ENCODE peak calls at places on chromosome 1, in ten cellular contexts. G is astrocyte of the spinal cord; V is effector CD4-positive, alpha-beta T cell; Q is adipocyte; H is activated naive CD8-positive, alpha-beta T cell treated with anti-CD3 and anti-CD28 coated beads, Interleukin-2, amount 50 U/mL, for 24 hours; E is Peyer's patch; I is NCI-H524; Y is coronary artery; B is IMR-90; D is activated T-helper 1 cell treated with anti-CD3 and anti-CD28 coated beads, Interleukin-2, amount 50 U/mL, for 16 hours. M is an unnamed sample.

GRCh38 chr1:98496246-98496995 is 165.1 kb upstream of the SNX7 start:
- DNase-seq in G (no peak), V (no peak), Q (peak; percentile 53), H (no peak), E (no peak), I (no peak), Y (no peak), B (peak; percentile 11), D (no peak), M (no peak)

GRCh38 chr1:162412002-162412401 is at the start of gene SH2D1B:
- DNase-seq in G (peak; percentile 75), V (no peak), Q (no peak), H (no peak), E (no peak), I (no peak), Y (no peak), B (no peak), D (no peak), M (no peak)

GRCh38 chr1:51686450-51686849 is 69.6 kb downstream of the OSBPL9 start:
- DNase-seq in G (no peak), V (no peak), Q (no peak), H (no peak), E (no peak), I (no peak), Y (no peak), B (peak; percentile 78), D (no peak), M (no peak)

GRCh38 chr1:62336638-62337534 is 17.7 kb upstream of the KANK4 start:
- DNase-seq in G (no peak), V (no peak), Q (no peak), H (no peak), E (no peak), I (no peak), Y (no peak), B (no peak), D (no peak), M (no peak)

GRCh38 chr1:15932612-15933011 is 43.3 kb downstream of the ZBTB17 start:
- DNase-seq in G (no peak), V (no peak), Q (no peak), H (no peak), E (no peak), I (no peak), Y (no peak), B (no peak), D (no peak), M (no peak)

GRCh38 chr1:212611000-212611636 is 2.6 kb downstream of the ATF3 start:
- DNase-seq in G (no peak), V (no peak), Q (no peak), H (no peak), E (no peak), I (no peak), Y (no peak), B (no peak), D (no peak), M (no peak)

GRCh38 chr1:1629430-1630190 is 2.4 kb upstream of the MMP23B start:
- DNase-seq in G (no peak), V (peak; percentile 72), Q (no peak), H (peak; percentile 60), E (peak; percentile 57), I (no peak), Y (peak; percentile 71), B (no peak), D (peak; percentile 46), M (no peak)

GRCh38 chr1:216221260-216221700 is 202.0 kb downstream of the USH2A start:
- DNase-seq in G (peak; percentile 87), V (no peak), Q (peak; percentile 95), H (no peak), E (no peak), I (peak; percentile 33), Y (no peak), B (peak; percentile 86), D (no peak), M (peak; percentile 58)

GRCh38 chr1:9881838-9882249 is 28.2 kb downstream of the CTNNBIP1 start:
- DNase-seq in G (peak; percentile 61), V (no peak), Q (peak; percentile 58), H (no peak), E (no peak), I (no peak), Y (no peak), B (peak; percentile 63), D (no peak), M (no peak)

GRCh38 chr1:230173176-230173575 is 106.1 kb downstream of the GALNT2 start:
- DNase-seq in G (no peak), V (no peak), Q (no peak), H (no peak), E (no peak), I (no peak), Y (no peak), B (no peak), D (no peak), M (no peak)

GRCh38 chr1:201172336-201172735 is 18.1 kb upstream of the TMEM9 start:
- DNase-seq in G (no peak), V (no peak), Q (no peak), H (no peak), E (no peak), I (no peak), Y (peak; percentile 41), B (no peak), D (no peak), M (no peak)

GRCh38 chr1:55542901-55543504 is 327.8 kb upstream of the USP24 start:
- DNase-seq in G (peak; percentile 62), V (no peak), Q (peak; percentile 74), H (no peak), E (no peak), I (no peak), Y (no peak), B (peak; percentile 84), D (no peak), M (no peak)

GRCh38 chr1:191026828-191027227 is 549.2 kb upstream of the BRINP3 start:
- DNase-seq in G (no peak), V (no peak), Q (no peak), H (no peak), E (no peak), I (peak; percentile 29), Y (no peak), B (no peak), D (no peak), M (peak; percentile 45)

GRCh38 chr1:22452401-22452963 is 831 bp downstream of the ZBTB40 start:
- DNase-seq in G (peak; percentile 65), V (no peak), Q (peak; percentile 82), H (no peak), E (no peak), I (no peak), Y (peak; percentile 76), B (peak; percentile 38), D (no peak), M (no peak)

GRCh38 chr1:112247971-112248370 is 148.0 kb upstream of the CTTNBP2NL start:
- DNase-seq in G (no peak), V (no peak), Q (no peak), H (no peak), E (no peak), I (no peak), Y (no peak), B (no peak), D (no peak), M (peak; percentile 23)

GRCh38 chr1:11052839-11053757 is 6.1 kb upstream of the MASP2 start:
- DNase-seq in G (no peak), V (no peak), Q (no peak), H (no peak), E (no peak), I (peak; percentile 40), Y (no peak), B (no peak), D (no peak), M (peak; percentile 47)

GRCh38 chr1:69930396-69930795 is 275.0 kb downstream of the LRRC40 start:
- DNase-seq in G (no peak), V (no peak), Q (no peak), H (no peak), E (no peak), I (no peak), Y (no peak), B (no peak), D (no peak), M (no peak)

GRCh38 chr1:55702064-55702463 is 486.9 kb upstream of the USP24 start:
- DNase-seq in G (no peak), V (no peak), Q (peak; percentile 24), H (no peak), E (no peak), I (no peak), Y (no peak), B (no peak), D (no peak), M (peak; percentile 45)

GRCh38 chr1:24635195-24635843 is 7.8 kb upstream of the SRRM1 start:
- DNase-seq in G (peak; percentile 79), V (no peak), Q (peak; percentile 91), H (no peak), E (no peak), I (peak; percentile 13), Y (no peak), B (peak; percentile 83), D (no peak), M (peak; percentile 45)

GRCh38 chr1:187451238-187451637 is 622.5 kb downstream of the PLA2G4A start:
- DNase-seq in G (no peak), V (no peak), Q (no peak), H (no peak), E (no peak), I (no peak), Y (no peak), B (no peak), D (no peak), M (no peak)

GRCh38 chr1:175479521-175480342 is 263.7 kb downstream of the TNR start:
- DNase-seq in G (peak; percentile 57), V (no peak), Q (no peak), H (peak; percentile 5), E (no peak), I (no peak), Y (no peak), B (no peak), D (no peak), M (no peak)

GRCh38 chr1:81876901-81877750 is 76.4 kb downstream of the ADGRL2 start:
- DNase-seq in G (peak; percentile 72), V (no peak), Q (peak; percentile 43), H (no peak), E (no peak), I (no peak), Y (no peak), B (peak; percentile 46), D (no peak), M (no peak)

GRCh38 chr1:63601912-63602311 is 8.7 kb downstream of the PGM1 start:
- DNase-seq in G (no peak), V (no peak), Q (no peak), H (no peak), E (no peak), I (no peak), Y (no peak), B (no peak), D (no peak), M (no peak)

GRCh38 chr1:19191811-19192210 is 18.3 kb downstream of the UBR4 start:
- DNase-seq in G (no peak), V (no peak), Q (no peak), H (no peak), E (no peak), I (no peak), Y (no peak), B (no peak), D (no peak), M (no peak)

GRCh38 chr1:74395492-74395891 is 116.9 kb downstream of the LRRC53 start:
- DNase-seq in G (peak; percentile 16), V (no peak), Q (peak; percentile 8), H (no peak), E (no peak), I (no peak), Y (no peak), B (peak; percentile 72), D (no peak), M (no peak)

GRCh38 chr1:29271724-29272123 is 35.4 kb downstream of the PTPRU start:
- DNase-seq in G (peak; percentile 80), V (no peak), Q (peak; percentile 86), H (no peak), E (peak; percentile 66), I (no peak), Y (no peak), B (peak; percentile 65), D (no peak), M (peak; percentile 32)

M was measured in D341Med.